ENCODE peak calls at places on chromosomes 2 and 18, in five cellular contexts. M is right cardiac atrium, X is mammary epithelial cell, C is sigmoid colon, I is colonic mucosa. F is an unnamed sample.

GRCh38 chr2:208265371-208265806 is 666 bp upstream of the PIKFYVE start:
- DNase-seq in M (peak), C (no peak), I (peak), X (no peak), F (no peak)

GRCh38 chr2:236661762-236662110 is 92.1 kb downstream of the ACKR3 start:
- DNase-seq in M (no peak), X (no peak), C (no peak), I (no peak), F (peak)

GRCh38 chr2:108441712-108442111 is 7.3 kb upstream of the GCC2 start:
- DNase-seq in M (no peak), I (no peak), C (no peak), X (no peak), F (no peak)

GRCh38 chr2:218400167-218400929 is 680 bp downstream of the CTDSP1 start:
- DNase-seq in X (peak), I (peak), C (peak), M (peak), F (no peak)

GRCh38 chr2:237931205-237931721 is 35.6 kb upstream of the UBE2F start:
- DNase-seq in I (no peak), X (no peak), M (no peak), C (no peak), F (peak)

GRCh38 chr2:220365023-220365422 is 737.6 kb downstream of the SLC4A3 start:
- DNase-seq in X (peak), C (no peak), M (no peak), I (no peak), F (peak)

GRCh38 chr18:25231327-25231691 is 120.7 kb downstream of the ZNF521 start:
- DNase-seq in C (peak), M (peak), X (no peak), I (no peak), F (peak)

GRCh38 chr2:172909454-172909853 is 166.2 kb upstream of the MAP3K20 start:
- DNase-seq in X (no peak), I (no peak), M (no peak), C (no peak), F (no peak)

GRCh38 chr2:74548285-74548918 is 5.3 kb downstream of the LOXL3 start:
- DNase-seq in M (no peak), X (no peak), C (no peak), I (no peak), F (no peak)

GRCh38 chr18:26960901-26961300 is 95.4 kb upstream of the AQP4 start:
- DNase-seq in C (no peak), I (no peak), M (no peak), X (peak), F (no peak)

GRCh38 chr2:61759718-61760117 is 94.1 kb downstream of the FAM161A start:
- DNase-seq in I (no peak), C (no peak), M (no peak), X (peak), F (peak)

GRCh38 chr2:208502288-208502687 is 95.7 kb downstream of the PTH2R start:
- DNase-seq in C (no peak), M (no peak), X (no peak), I (no peak), F (no peak)

GRCh38 chr2:235594041-235594440 is 100.2 kb downstream of the AGAP1 start:
- DNase-seq in M (no peak), C (no peak), X (peak), I (no peak), F (peak)

GRCh38 chr2:144011553-144011952 is 508.4 kb downstream of the ZEB2 start:
- DNase-seq in I (no peak), M (no peak), X (peak), C (no peak), F (no peak)

GRCh38 chr18:10726198-10727068 is 200.6 kb downstream of the NAPG start:
- DNase-seq in I (peak), M (no peak), C (no peak), X (peak), F (no peak)

GRCh38 chr2:194166818-194167217 is 1490.2 kb upstream of the SLC39A10 start:
- DNase-seq in M (no peak), X (peak), I (no peak), C (no peak), F (no peak)

DNA sequence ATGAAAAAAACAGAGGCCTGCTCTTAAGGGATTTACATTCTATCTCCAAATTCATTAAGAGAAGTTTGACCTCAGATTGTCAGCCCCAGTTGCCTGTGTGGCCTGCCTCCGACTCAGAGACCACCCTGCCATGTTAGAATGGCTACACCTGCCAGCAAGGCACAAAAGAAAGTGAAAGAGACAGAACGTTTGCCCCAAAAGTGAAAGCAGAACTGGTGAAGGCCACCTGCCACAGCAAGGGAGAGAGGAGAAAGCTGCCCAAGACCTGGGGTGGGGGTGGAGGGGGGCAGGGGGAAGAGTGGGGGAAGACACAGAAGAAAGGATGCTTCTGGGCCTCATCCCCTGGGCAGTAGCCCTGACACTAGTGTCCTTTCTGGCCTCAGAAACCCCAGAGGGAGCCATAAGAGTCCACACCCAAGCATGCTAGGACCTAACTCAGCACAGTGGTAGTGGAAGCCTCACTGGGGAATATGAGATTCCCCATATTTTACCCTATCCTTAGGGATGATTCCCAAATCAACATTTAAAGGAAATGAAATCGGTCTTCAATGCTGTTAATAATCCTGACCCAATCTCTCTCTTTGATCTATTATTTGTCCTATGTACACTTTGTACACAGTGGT is 389.7 kb downstream of the TXNL1 start:
- DNase-seq in M (no peak), I (no peak), X (no peak), C (no peak), F (no peak)
- H3K4me3 ChIP-seq in M (no peak), I (no peak), X (no peak), C (no peak), F (no peak)

GRCh38 chr2:19351914-19352697 is 6.3 kb downstream of the OSR1 start:
- DNase-seq in C (no peak), M (no peak), X (no peak), I (no peak), F (no peak)

GRCh38 chr2:19349911-19350677 is 8.3 kb downstream of the OSR1 start:
- DNase-seq in I (peak), M (peak), X (no peak), C (no peak), F (no peak)

GRCh38 chr2:19351499-19351898 is 6.9 kb downstream of the OSR1 start:
- DNase-seq in I (no peak), X (no peak), M (no peak), C (no peak), F (no peak)

GRCh38 chr2:19348692-19349091 is 9.7 kb downstream of the OSR1 start:
- DNase-seq in I (no peak), M (no peak), C (peak), X (no peak), F (no peak)

DNA sequence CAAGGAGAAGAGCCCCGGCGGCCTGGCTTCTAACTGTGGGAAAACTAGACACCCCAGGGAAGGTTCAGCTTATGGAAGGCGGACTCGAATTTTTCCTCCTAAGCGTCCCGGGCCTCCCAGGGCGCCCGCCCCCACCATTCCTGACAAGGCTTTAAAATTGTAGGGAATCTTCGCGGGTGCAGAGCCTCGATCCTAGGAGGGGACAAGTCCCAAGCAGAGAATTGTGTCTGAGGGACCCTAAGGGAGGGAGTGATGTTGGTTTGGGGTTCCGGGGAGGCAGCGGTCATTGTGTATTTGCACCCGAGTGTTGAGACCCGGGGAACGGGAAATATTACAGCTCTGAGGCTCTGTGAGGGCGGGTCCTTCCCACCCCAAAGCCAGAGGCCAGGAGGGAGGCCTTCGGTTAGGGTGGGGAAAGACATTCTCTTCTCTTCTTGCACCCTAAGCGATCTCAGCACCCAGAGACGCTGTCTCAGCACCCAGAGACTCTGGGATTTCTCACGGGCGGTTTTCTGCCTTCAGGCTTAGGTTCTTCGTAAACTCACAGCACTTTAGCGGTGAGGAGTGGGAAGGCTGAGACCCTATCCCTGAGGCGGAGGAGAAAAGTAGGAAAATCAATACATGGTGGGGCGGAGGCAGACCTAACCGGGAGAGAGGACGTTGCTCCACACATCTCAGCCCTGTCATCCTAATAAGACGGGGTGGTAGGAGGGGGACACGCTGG is 7.6 kb downstream of the OSR1 start:
- DNase-seq in X (no peak), M (no peak), I (no peak), C (no peak), F (no peak)
- H3K4me3 ChIP-seq in X (no peak), M (peak), I (peak), C (peak), F (no peak)

DNA sequence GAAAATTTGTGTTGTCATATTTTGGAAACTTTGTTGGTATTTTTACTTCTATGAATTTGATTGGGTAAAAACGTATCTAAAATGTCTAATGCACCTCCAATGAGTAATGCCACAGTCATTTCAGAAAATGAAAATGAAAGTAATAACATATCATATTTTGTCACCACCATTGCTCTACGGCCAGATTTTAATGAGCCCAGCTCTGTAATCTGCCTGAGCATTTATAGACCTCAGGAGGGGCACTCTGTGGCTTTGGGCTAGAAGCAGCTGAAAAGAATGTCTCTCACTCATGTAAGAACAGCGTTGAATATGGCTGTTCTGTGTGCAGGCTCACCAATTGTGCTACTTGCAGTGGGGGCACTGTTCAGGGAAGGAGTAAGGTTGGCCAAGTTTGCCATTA is 32.7 kb upstream of the ABCA12 start:
- DNase-seq in X (peak), C (no peak), M (no peak), I (no peak), F (no peak)
- H3K4me3 ChIP-seq in X (peak), C (no peak), M (no peak), I (no peak), F (peak)

DNA sequence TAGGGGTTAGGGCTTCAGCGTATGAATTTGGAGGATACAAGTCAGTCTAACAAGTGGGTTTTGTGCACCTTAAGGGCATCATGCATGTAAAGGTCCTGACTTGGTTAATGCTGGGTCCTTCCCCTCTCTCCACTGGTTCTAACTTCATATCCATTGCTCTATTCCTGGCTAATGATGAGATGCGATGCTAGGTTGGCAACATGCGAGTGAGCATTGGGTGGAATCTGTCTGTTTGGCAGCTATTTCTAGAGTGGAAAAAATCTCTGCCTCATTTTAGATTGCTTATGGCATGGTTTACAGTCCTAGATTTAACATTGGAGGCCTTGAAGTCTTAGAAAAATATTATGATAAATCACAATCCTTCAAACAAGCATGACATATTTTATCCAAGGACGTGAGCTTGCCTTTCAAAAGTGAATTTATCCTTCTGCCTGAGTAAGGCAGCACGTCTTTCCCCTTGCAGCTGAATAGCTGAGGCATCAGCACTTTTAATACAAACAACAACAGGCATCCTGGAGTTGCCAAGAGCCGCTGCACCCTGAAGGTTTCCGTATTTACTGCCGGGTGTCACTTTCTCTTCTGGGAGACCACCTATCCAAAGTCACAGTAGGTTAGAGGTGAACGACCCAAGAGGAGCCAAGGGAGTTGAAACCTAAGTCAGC is 78.2 kb downstream of the MAPK4 start:
- DNase-seq in I (no peak), M (no peak), C (no peak), X (no peak), F (no peak)
- H3K4me3 ChIP-seq in I (no peak), M (no peak), C (no peak), X (no peak), F (no peak)

GRCh38 chr2:128374001-128374710 is 55.5 kb upstream of the HS6ST1 start:
- DNase-seq in I (no peak), C (no peak), M (no peak), X (peak), F (peak)
- H3K4me3 ChIP-seq in I (no peak), C (no peak), M (no peak), X (no peak), F (no peak)

F was measured in skeletal muscle cell.